ENCODE peak calls at places on chromosomes 2 and 18, in seven cellular contexts. L is GM12878, F is HCT116, H is HepG2, C is H1, D is SK-N-SH, K is K562. B is an unnamed sample.

GRCh38 chr2:55565613-55566012 is 46.1 kb downstream of the CFAP36 start:
- DNase-seq in L (no peak), F (no peak), H (no peak), C (no peak), D (no peak), K (no peak), B (no peak)

GRCh38 chr18:48940854-48941531 is 9.8 kb downstream of the SMAD7 start:
- DNase-seq in L (peak), F (no peak), H (no peak), C (no peak), D (peak), K (no peak), B (no peak)

GRCh38 chr2:181915096-181915495 is 23.6 kb downstream of the ITPRID2 start:
- DNase-seq in L (no peak), F (no peak), H (no peak), C (no peak), D (no peak), K (no peak), B (no peak)

GRCh38 chr2:28958689-28959088 is 22.4 kb upstream of the TOGARAM2 start:
- DNase-seq in L (peak), F (peak), H (peak), C (peak), D (peak), K (peak), B (no peak)

GRCh38 chr2:182831097-182831496 is 35.3 kb downstream of the FRZB start:
- DNase-seq in L (no peak), F (no peak), H (no peak), C (no peak), D (peak), K (no peak), B (no peak)

GRCh38 chr2:8684421-8684884 is 2.6 kb downstream of the ID2 start:
- DNase-seq in L (peak), F (peak), H (peak), C (no peak), D (peak), K (no peak), B (no peak)

GRCh38 chr2:240840435-240841060 is 20.5 kb upstream of the KIF1A start:
- DNase-seq in L (no peak), F (peak), H (peak), C (peak), D (peak), K (peak), B (peak)

GRCh38 chr2:172050506-172051125 is 34.7 kb upstream of the DLX1 start:
- DNase-seq in L (no peak), F (no peak), H (no peak), C (no peak), D (no peak), K (no peak), B (no peak)

GRCh38 chr2:82023710-82024109 is 1719.2 kb upstream of the LRRTM1 start:
- DNase-seq in L (no peak), F (no peak), H (no peak), C (no peak), D (no peak), K (no peak), B (no peak)

GRCh38 chr2:100262043-100262442 is 60.3 kb downstream of the LONRF2 start:
- DNase-seq in L (no peak), F (no peak), H (no peak), C (no peak), D (no peak), K (no peak), B (no peak)

GRCh38 chr18:12842459-12843380 is 41.3 kb downstream of the PTPN2 start:
- DNase-seq in L (no peak), F (no peak), H (no peak), C (no peak), D (no peak), K (no peak), B (no peak)
- TF ChIP-seq YY1 in L (no peak), F (no peak), H (no peak), C (no peak), D (no peak), K (no peak), B (no peak)

GRCh38 chr2:88116669-88117432 is 11.0 kb downstream of the FABP1 start:
- DNase-seq in L (no peak), F (no peak), H (no peak), C (no peak), D (no peak), K (no peak), B (no peak)

GRCh38 chr2:88113069-88113468 is 14.8 kb downstream of the FABP1 start:
- DNase-seq in L (no peak), F (no peak), H (no peak), C (no peak), D (no peak), K (no peak), B (no peak)

GRCh38 chr2:88114821-88115220 is 13.0 kb downstream of the FABP1 start:
- DNase-seq in L (no peak), F (no peak), H (no peak), C (no peak), D (no peak), K (no peak), B (no peak)

GRCh38 chr2:88117976-88118375 is 9.9 kb downstream of the FABP1 start:
- DNase-seq in L (no peak), F (no peak), H (no peak), C (no peak), D (no peak), K (no peak), B (no peak)

DNA sequence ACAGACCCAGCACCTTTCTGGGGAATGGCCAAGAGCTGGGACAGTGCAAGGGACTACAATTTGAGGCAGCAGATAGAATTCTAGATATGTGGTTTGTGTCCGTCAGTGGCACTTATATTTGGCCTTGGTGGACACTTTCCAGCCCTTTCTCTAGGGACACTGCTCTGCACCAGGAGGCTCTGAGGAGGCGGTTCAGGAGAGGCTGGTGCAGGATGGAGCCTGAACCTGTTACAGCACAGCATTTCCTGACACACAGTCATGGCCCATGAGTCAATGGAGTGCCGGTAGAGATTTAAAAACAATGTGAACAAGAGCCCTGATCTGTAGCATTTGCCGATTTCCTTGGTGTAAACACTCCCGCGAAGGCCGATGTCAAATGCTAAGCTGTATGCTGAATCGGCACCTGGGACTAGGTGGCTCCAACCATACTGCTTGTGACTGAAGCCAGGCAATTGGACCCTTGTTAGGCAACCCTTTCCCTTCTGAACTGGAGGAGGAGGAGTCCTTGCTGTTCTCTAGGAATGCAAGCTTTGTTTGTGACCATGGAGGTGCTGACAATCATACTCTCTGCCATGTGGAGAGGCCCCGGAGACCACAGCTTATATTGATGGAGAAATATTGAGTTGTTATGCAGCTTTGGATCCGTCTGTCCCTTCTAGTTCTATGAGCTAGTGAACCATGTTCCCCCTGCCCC is 11.9 kb downstream of the FABP1 start:
- DNase-seq in L (no peak), F (no peak), H (peak), C (no peak), D (no peak), K (no peak), B (no peak)
- TF ChIP-seq YY1 in L (no peak), F (no peak), H (no peak), C (no peak), D (no peak), K (no peak), B (no peak)

GRCh38 chr2:557635-558301 is 119.4 kb downstream of the TMEM18 start:
- DNase-seq in L (no peak), F (no peak), H (no peak), C (no peak), D (peak), K (peak), B (no peak)
- TF ChIP-seq YY1 in L (no peak), F (no peak), H (no peak), C (no peak), D (no peak), K (no peak), B (no peak)

GRCh38 chr2:210503622-210504300 is 27.2 kb upstream of the LANCL1 start:
- DNase-seq in L (no peak), F (no peak), H (no peak), C (no peak), D (no peak), K (no peak), B (no peak)
- TF ChIP-seq YY1 in L (no peak), F (no peak), H (no peak), C (no peak), D (no peak), K (no peak), B (no peak)

B was measured in NT2/D1.